ENCODE peak calls at places on chromosomes 2 and 18, in six cellular contexts. Z is transverse colon, L is tibial nerve, C is stomach, N is uterus, M is IMR-90. U is an unnamed sample.

GRCh38 chr2:43764086-43764710 is 9.6 kb upstream of the DYNC2LI1 start:
- DNase-seq in N (no peak), C (no peak), M (peak; percentile 16), L (no peak), Z (no peak), U (no peak)

GRCh38 chr18:23593720-23594119 is 7.4 kb upstream of the NPC1 start:
- DNase-seq in L (no peak), C (no peak), N (no peak), Z (no peak), M (peak; percentile 87), U (no peak)

GRCh38 chr2:166133653-166134052 is 5.8 kb upstream of the SCN1A start:
- DNase-seq in N (no peak), Z (no peak), C (no peak), L (no peak), M (no peak), U (no peak)

GRCh38 chr2:31189141-31189540 is 28.2 kb downstream of the CAPN14 start:
- DNase-seq in C (no peak), N (no peak), M (no peak), Z (no peak), L (no peak), U (no peak)

GRCh38 chr2:229195346-229195947 is 75.6 kb downstream of the PID1 start:
- DNase-seq in L (no peak), Z (no peak), N (no peak), C (no peak), M (no peak), U (no peak)

GRCh38 chr2:205290299-205290698 is 392.0 kb upstream of the NRP2 start:
- DNase-seq in L (no peak), C (no peak), N (no peak), M (no peak), Z (no peak), U (no peak)

GRCh38 chr2:10305715-10306114 is 3.0 kb downstream of the HPCAL1 start:
- DNase-seq in L (no peak), M (no peak), C (peak; percentile 44), N (no peak), Z (peak; percentile 21), U (no peak)

GRCh38 chr2:62505649-62506420 is at the start of gene TMEM17:
- DNase-seq in N (peak; percentile 95), C (peak; percentile 89), L (peak; percentile 86), Z (peak; percentile 87), M (peak; percentile 89), U (peak; percentile 93)

GRCh38 chr2:220512419-220512818 is 885.0 kb downstream of the SLC4A3 start:
- DNase-seq in M (peak; percentile 79), N (no peak), Z (no peak), L (no peak), C (no peak), U (no peak)

GRCh38 chr18:51234117-51235010 is 36.9 kb upstream of the MEX3C start:
- DNase-seq in N (no peak), M (no peak), C (no peak), Z (no peak), L (no peak), U (no peak)

GRCh38 chr18:74731097-74731496 is 133.4 kb downstream of the ZNF407 start:
- DNase-seq in C (no peak), Z (no peak), N (no peak), M (peak; percentile 86), L (no peak), U (no peak)

GRCh38 chr2:172408143-172408766 is 19.1 kb upstream of the ITGA6 start:
- DNase-seq in L (no peak), C (no peak), Z (no peak), N (no peak), M (no peak), U (no peak)

GRCh38 chr2:230714122-230714453 is 1.4 kb downstream of the CAB39 start:
- DNase-seq in C (no peak), L (no peak), N (no peak), Z (peak; percentile 20), M (peak; percentile 84), U (no peak)

GRCh38 chr2:46305767-46306166 is 8.6 kb downstream of the EPAS1 start:
- DNase-seq in L (no peak), C (no peak), N (no peak), Z (no peak), M (no peak), U (no peak)

GRCh38 chr2:46304635-46305034 is 7.4 kb downstream of the EPAS1 start:
- DNase-seq in L (no peak), C (no peak), N (no peak), Z (no peak), M (no peak), U (no peak)

GRCh38 chr2:46306988-46307655 is 9.9 kb downstream of the EPAS1 start:
- DNase-seq in L (no peak), C (no peak), N (no peak), Z (no peak), M (no peak), U (no peak)

GRCh38 chr2:46305177-46305576 is 8.0 kb downstream of the EPAS1 start:
- DNase-seq in Z (no peak), M (no peak), N (no peak), C (no peak), L (no peak), U (no peak)

GRCh38 chr2:46306320-46306719 is 9.1 kb downstream of the EPAS1 start:
- DNase-seq in Z (no peak), L (no peak), N (no peak), M (peak; percentile 37), C (no peak), U (no peak)
- TF ChIP-seq POLR2A in Z (no peak), L (no peak), N (no peak), M (no peak), C (no peak), U (peak; percentile 12)

DNA sequence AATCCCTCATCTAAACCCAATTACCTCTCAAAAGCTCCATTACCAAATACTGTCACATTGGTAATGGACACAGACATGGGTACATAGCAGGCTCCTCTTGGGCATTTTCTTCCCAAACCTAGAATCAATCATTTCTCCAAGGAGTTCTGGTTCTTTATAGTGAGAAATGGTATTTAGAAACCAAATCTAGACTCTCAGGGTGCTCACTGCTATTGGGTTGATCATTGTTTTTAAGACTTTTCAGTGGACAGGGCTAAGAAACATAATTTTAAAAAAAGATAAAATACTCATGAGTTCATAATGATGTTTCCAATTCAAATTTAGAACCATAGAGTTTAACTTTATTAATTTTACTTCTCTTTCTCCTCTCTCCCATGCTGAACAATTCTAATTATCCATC is 9.4 kb upstream of the GLI2 start:
- DNase-seq in C (no peak), N (no peak), M (no peak), Z (no peak), L (no peak), U (no peak)
- H3K4me1 ChIP-seq in C (no peaks in the 10 kb centered on the region), N (no peaks in the 10 kb centered on the region), M (peaks cover 17% of the 10 kb centered on the region), Z (no peaks in the 10 kb centered on the region), L (no peaks in the 10 kb centered on the region), U (no peaks in the 10 kb centered on the region)

GRCh38 chr18:79962311-79962710 is 2.1 kb upstream of the HSBP1L1 start:
- DNase-seq in M (peak; percentile 61), N (no peak), Z (no peak), C (no peak), L (no peak), U (peak; percentile 85)

GRCh38 chr18:79958981-79959380 is 5.5 kb upstream of the HSBP1L1 start:
- DNase-seq in M (no peak), L (no peak), Z (no peak), C (no peak), N (no peak), U (no peak)

GRCh38 chr18:79962835-79963657 is 1.4 kb upstream of the HSBP1L1 start:
- DNase-seq in M (no peak), L (no peak), N (no peak), Z (no peak), C (no peak), U (no peak)

GRCh38 chr18:79961527-79962291 is 2.7 kb upstream of the HSBP1L1 start:
- DNase-seq in N (no peak), M (no peak), L (no peak), C (no peak), Z (no peak), U (peak; percentile 45)

DNA sequence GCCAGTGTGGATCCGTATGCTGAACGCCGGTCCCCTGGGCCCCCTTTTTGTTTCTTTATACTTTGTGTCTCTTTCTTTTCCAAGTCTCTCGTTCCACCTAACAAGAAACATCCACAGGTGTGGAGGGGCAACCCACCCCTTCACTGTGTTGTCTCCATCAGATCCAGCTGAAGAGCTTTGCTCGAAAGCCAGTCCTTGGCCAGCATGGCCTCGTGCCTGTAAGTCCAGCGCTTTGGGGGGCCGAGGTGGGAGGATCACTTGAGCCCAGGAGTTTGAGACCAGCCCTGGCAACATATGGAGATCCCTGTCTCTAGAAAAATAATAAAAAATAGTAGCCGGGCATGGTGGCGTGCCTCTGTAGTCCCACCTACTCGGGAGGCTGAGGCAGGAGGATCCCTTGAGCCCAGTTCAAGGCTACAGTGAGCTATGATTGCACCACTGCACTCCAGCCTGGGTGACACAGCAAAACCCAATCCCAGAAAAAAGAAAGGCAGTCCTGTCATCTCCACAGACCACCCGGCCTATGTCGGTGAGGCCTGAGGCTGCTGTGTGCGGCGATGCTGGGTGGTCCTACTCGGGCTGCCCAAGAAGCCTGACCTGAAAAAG is 3.4 kb upstream of the HSBP1L1 start:
- DNase-seq in M (no peak), C (no peak), N (no peak), L (no peak), Z (no peak), U (no peak)
- H3K4me3 ChIP-seq in M (no peak overlapping the region), C (no peak overlapping the region), N (no peak overlapping the region), L (no peak overlapping the region), Z (no peak overlapping the region), U (no peak overlapping the region)

GRCh38 chr2:233379034-233379433 is 24.7 kb downstream of the DGKD start:
- DNase-seq in C (no peak), L (no peak), Z (no peak), N (no peak), M (no peak), U (no peak)

GRCh38 chr2:233384017-233384416 is 29.7 kb downstream of the DGKD start:
- DNase-seq in C (no peak), M (no peak), Z (no peak), N (no peak), L (no peak), U (no peak)

GRCh38 chr2:233379441-233379840 is 25.1 kb downstream of the DGKD start:
- DNase-seq in M (no peak), Z (no peak), L (no peak), N (no peak), C (no peak), U (no peak)

GRCh38 chr2:233380132-233381012 is 26.1 kb downstream of the DGKD start:
- DNase-seq in L (no peak), C (no peak), Z (no peak), M (peak; percentile 42), N (no peak), U (no peak)

DNA sequence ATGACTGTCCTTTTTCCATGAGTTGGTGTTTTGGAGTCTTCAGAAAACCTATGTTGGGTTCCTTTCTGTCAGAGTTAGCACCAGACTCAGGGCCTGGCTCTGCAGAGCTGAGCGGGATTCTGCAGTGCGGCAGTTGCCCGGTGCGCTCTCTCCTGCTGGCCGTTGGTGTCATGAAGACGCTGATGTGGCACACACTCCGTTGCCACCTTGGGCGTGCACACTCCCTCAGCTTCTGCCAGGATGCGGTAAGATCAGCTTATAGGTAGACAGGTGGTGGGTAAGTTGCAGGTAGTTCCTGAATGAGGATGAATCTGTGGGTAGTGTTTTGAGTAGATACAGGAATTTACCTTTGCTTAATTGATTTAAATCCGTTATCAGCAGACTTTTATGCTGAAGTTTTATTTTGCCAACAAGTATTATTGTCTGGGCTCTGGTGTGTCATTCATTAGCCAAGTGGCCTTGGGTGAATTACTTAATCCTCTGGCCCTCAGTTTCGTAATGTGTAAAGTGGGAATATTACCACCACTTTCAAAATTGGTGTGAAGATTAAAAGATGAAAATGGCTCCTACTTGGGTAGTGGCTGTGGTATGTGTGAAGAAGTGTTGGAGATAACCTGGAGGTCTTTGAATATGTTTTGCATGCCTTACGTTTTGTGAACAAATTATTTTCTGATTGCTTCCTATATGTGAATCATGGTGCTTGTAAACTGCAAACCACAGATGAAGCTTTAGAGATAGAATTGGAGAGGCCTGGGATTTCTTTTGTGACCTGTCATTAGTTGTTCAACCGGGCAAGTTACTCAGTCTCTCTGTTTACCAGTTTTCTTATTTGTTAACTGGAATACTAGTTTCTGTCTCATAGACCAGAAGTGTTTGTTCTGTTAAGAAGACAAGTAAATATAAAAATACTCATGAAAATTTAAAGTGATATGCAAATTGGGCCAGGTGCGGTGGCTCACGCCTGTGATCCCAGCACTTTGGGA is 27.0 kb downstream of the DGKD start:
- DNase-seq in M (no peak), L (no peak), N (no peak), Z (no peak), C (no peak), U (no peak)
- TF ChIP-seq POLR2A in M (no peak), L (no peak), N (no peak), Z (no peak), C (no peak), U (no peak)